ENCODE peak calls at places on chromosomes 13 and 19, in nine cellular contexts. T is cardiac fibroblast, R is NB4, X is spleen, H is choroid plexus epithelial cell, F is cardiac muscle cell, A is epithelial cell of esophagus, M is hepatocyte, Z is IMR-90. K is an unnamed sample.

GRCh38 chr19:41646589-41647204 is 19.8 kb upstream of the CEACAM4 start:
- DNase-seq in R (peak; percentile 44), F (peak; percentile 29), Z (no peak), H (peak; percentile 30), M (no peak), A (no peak), X (peak; percentile 84), T (peak; percentile 22), K (peak; percentile 12)

GRCh38 chr19:18645035-18645511 is 8.2 kb downstream of the KLHL26 start:
- DNase-seq in A (no peak), T (no peak), R (peak; percentile 81), H (no peak), F (no peak), Z (no peak), M (no peak), X (no peak), K (no peak)

GRCh38 chr13:45316210-45316799 is 24.7 kb downstream of the TPT1 start:
- DNase-seq in R (no peak), A (no peak), T (no peak), Z (no peak), H (no peak), X (no peak), M (no peak), F (no peak), K (no peak)

GRCh38 chr13:33615436-33615835 is 202.5 kb upstream of the RFC3 start:
- DNase-seq in F (no peak), Z (no peak), T (no peak), M (no peak), A (no peak), R (no peak), X (no peak), H (no peak), K (no peak)

GRCh38 chr13:76720416-76720815 is 165.8 kb downstream of the KCTD12 start:
- DNase-seq in H (peak; percentile 26), Z (no peak), A (no peak), T (no peak), M (no peak), X (no peak), F (no peak), R (no peak), K (no peak)

GRCh38 chr13:32041429-32041828 is 9.9 kb downstream of the FRY start:
- DNase-seq in X (no peak), Z (no peak), M (no peak), F (no peak), T (no peak), R (no peak), H (no peak), A (no peak), K (peak; percentile 85)

GRCh38 chr13:81540777-81541176 is 1199.9 kb upstream of the SPRY2 start:
- DNase-seq in F (peak; percentile 1), Z (no peak), X (no peak), M (peak; percentile 45), T (peak; percentile 6), H (peak; percentile 53), A (peak; percentile 24), R (peak; percentile 21), K (no peak)

GRCh38 chr13:85497652-85498051 is 301.6 kb downstream of the SLITRK6 start:
- DNase-seq in Z (peak; percentile 97), R (no peak), X (no peak), A (peak; percentile 85), T (peak; percentile 53), M (no peak), F (peak; percentile 97), H (peak; percentile 95), K (no peak)

GRCh38 chr19:46624958-46625661 is at the start of gene PTGIR:
- DNase-seq in X (no peak), Z (peak; percentile 78), H (peak; percentile 47), F (peak; percentile 90), M (peak; percentile 62), R (peak; percentile 58), T (peak; percentile 89), A (peak; percentile 39), K (peak; percentile 46)

GRCh38 chr13:60165391-60166099 is 1.8 kb upstream of the DIAPH3 start:
- DNase-seq in X (no peak), R (no peak), H (no peak), T (no peak), F (peak; percentile 85), A (peak; percentile 13), M (no peak), Z (peak; percentile 75), K (no peak)

GRCh38 chr13:60944016-60944415 is 471.6 kb downstream of the PCDH20 start:
- DNase-seq in F (no peak), M (no peak), X (no peak), Z (no peak), T (no peak), A (peak; percentile 54), R (no peak), H (no peak), K (no peak)

GRCh38 chr19:33255781-33256180 is 30.1 kb upstream of the SLC7A10 start:
- DNase-seq in M (no peak), T (no peak), A (no peak), F (no peak), X (no peak), H (no peak), Z (no peak), R (no peak), K (no peak)

GRCh38 chr19:16197188-16197621 is 506 bp upstream of the AP1M1 start:
- DNase-seq in A (peak; percentile 48), X (no peak), M (no peak), F (peak; percentile 58), Z (peak; percentile 92), R (no peak), T (peak; percentile 94), H (peak; percentile 63), K (no peak)

GRCh38 chr13:29310806-29311205 is 284.7 kb downstream of the SLC7A1 start:
- DNase-seq in X (no peak), A (no peak), T (no peak), M (no peak), Z (no peak), R (no peak), H (no peak), F (no peak), K (no peak)

GRCh38 chr19:18500820-18501219 is 21.1 kb downstream of the ELL start:
- DNase-seq in M (no peak), X (peak; percentile 70), Z (no peak), H (no peak), F (no peak), A (no peak), R (no peak), T (no peak), K (no peak)

GRCh38 chr13:71814806-71815205 is 52.2 kb downstream of the DACH1 start:
- DNase-seq in A (no peak), H (no peak), Z (no peak), R (no peak), X (no peak), T (no peak), F (no peak), M (no peak), K (no peak)

GRCh38 chr13:21637296-21637695 is 33.3 kb upstream of the MICU2 start:
- DNase-seq in M (peak; percentile 43), X (peak; percentile 76), H (peak; percentile 49), A (peak; percentile 99), R (peak; percentile 87), Z (peak; percentile 43), T (peak; percentile 72), F (peak; percentile 14), K (peak; percentile 50)

DNA sequence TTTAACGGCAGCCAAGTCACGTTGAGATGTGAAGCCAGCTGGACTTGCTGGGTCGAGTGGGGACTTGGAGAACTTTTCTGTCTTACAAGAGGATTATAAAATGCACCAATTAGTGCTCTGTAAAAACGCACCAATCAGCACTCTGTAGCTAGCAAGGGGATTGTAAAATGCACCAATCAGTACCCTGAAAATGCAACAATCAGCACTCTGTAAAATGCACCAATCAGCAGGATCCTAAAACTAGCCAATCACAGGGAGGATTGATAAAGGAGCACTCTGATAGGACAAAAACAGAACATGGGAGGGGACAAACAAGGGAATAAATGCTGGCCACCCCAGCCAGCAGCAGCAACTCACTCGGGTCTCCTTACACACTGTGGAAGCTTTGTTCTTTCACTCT is 337.6 kb upstream of the SLITRK5 start:
- DNase-seq in H (no peak), A (no peak), X (no peak), R (no peak), T (no peak), M (no peak), Z (no peak), F (no peak), K (no peak)
- H3K4me3 ChIP-seq in H (no peak overlapping the region), A (no peak overlapping the region), X (no peak overlapping the region), R (no peak overlapping the region), T (no peak overlapping the region), M (no peak overlapping the region), Z (no peak overlapping the region), F (no peak overlapping the region), K (no peak overlapping the region)

DNA sequence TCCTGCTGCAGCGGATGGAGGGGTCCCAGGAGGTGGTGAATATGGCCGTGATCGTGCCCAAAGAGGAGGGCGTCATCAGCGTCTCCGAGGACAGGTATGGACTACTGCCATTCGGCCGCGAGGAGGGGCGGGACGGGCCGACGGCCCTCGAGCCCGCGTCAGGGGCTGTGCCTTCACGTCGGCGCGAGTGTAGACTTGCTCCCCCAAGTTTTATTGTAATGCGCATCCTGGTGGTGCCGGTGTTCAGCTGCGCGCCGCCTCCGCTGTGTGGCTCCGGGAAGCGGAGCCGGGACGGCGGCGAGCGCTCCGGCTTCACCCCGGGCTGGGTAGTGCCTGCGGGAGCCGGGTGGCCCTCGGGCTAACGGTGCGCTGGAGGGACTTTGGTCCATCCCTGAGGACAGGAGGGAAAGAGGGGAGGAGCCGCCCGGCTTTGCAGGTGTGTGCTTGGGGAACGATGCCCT is 499 bp downstream of the WDFY2 start:
- DNase-seq in H (peak; percentile 61), Z (peak; percentile 37), T (peak; percentile 58), F (peak; percentile 58), X (no peak), R (peak; percentile 88), A (peak; percentile 90), M (peak; percentile 81), K (peak; percentile 82)
- TF ChIP-seq CTCF in H (peak; percentile 29), Z (no peak), T (no peak), F (peak; percentile 13), X (no peak), R (no peak), A (peak; percentile 21), M (no peak), K (peak; percentile 3)

GRCh38 chr19:5534787-5535586 is 32.8 kb downstream of the TINCR start:
- DNase-seq in T (peak; percentile 32), X (no peak), F (no peak), A (peak; percentile 28), M (no peak), Z (peak; percentile 12), H (peak; percentile 12), R (peak; percentile 28), K (peak; percentile 5)
- H3K4me3 ChIP-seq in T (no peak overlapping the region), X (no peak overlapping the region), F (no peak overlapping the region), A (no peak overlapping the region), M (no peak overlapping the region), Z (no peak overlapping the region), H (no peak overlapping the region), R (no peak overlapping the region), K (no peak overlapping the region)

GRCh38 chr13:110760611-110761010 is 47.1 kb downstream of the ING1 start:
- DNase-seq in A (no peak), T (no peak), M (no peak), H (no peak), Z (no peak), R (no peak), X (no peak), F (no peak), K (no peak)
- TF ChIP-seq CTCF in A (no peak), T (no peak), M (no peak), H (no peak), Z (no peak), R (no peak), X (no peak), F (no peak), K (no peak)

K was measured in GM12865.